ENCODE peak calls at places on chromosomes 3 and 15, in five cellular contexts. H, U, I, C and J are unnamed samples.

GRCh38 chr3:99128205-99128604 is 226.7 kb upstream of the DCBLD2 start:
- DNase-seq in H (no peak), U (no peak), I (no peak), C (no peak), J (no peak)

GRCh38 chr3:138051946-138052802 is 42.2 kb downstream of the CLDN18 start:
- DNase-seq in H (peak), U (peak), I (no peak), C (no peak), J (peak)

GRCh38 chr3:74630602-74631001 is 16.1 kb upstream of the CNTN3 start:
- DNase-seq in H (no peak), U (no peak), I (no peak), C (no peak), J (no peak)

GRCh38 chr3:78086150-78086549 is 1046.3 kb downstream of the ROBO2 start:
- DNase-seq in H (no peak), U (no peak), I (no peak), C (no peak), J (no peak)

GRCh38 chr15:78739206-78739605 is 72.1 kb downstream of the ADAMTS7 start:
- DNase-seq in H (no peak), U (no peak), I (no peak), C (no peak), J (no peak)

GRCh38 chr15:93088200-93088980 is 621 bp downstream of the RGMA start:
- DNase-seq in H (no peak), U (no peak), I (no peak), C (peak), J (peak)

GRCh38 chr3:171646357-171647133 is 163.7 kb downstream of the PLD1 start:
- DNase-seq in H (no peak), U (peak), I (no peak), C (no peak), J (peak)

GRCh38 chr3:80063535-80063934 is 295.7 kb upstream of the ROBO1 start:
- DNase-seq in H (no peak), U (no peak), I (peak), C (no peak), J (no peak)

GRCh38 chr15:91553455-91553854 is 300.1 kb upstream of the SLCO3A1 start:
- DNase-seq in H (no peak), U (no peak), I (no peak), C (no peak), J (no peak)

GRCh38 chr3:182979719-182980191 is 583 bp downstream of the DCUN1D1 start:
- DNase-seq in H (no peak), U (no peak), I (peak), C (peak), J (peak)

DNA sequence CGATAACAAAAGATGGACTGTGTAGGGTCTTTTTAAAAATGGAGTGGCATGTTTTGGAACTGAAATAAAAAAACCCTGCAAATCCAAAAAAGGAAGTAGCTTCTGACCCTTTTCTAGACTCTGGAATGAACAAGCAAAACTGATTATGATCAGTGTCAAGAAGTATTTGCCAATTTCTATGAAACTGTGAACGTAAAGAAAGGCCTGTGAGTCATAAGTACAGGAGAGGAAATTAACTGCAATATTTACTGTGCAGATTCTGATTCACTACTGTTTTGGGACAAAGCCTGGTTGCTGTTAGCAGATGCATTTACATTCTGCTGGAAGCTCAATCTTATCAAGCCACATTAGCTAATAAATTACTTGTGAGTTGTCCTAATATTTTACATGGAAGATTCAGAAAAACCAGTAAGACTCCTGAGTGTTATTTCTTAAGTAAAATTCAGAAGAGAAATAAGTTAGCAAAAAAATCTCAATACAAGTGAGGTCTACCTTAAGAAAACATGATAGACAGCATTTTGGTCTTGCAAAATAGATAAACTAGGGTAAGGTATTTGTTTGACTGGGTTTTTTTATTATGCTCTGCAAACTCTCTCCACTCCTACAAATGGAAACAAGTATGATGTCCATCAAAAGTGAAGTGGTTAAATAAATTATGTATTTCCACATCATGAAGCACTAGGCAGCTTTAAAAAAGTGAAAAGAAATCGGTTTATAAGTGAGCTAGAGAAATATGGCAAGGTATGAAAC is 90.2 kb upstream of the LMOD3 start:
- DNase-seq in H (no peak), U (no peak), I (no peak), C (no peak), J (peak)
- TF ChIP-seq CTCF in H (no peak), U (no peak), I (no peak), C (no peak), J (no peak)

GRCh38 chr3:117346878-117347277 is 637.3 kb downstream of the TUSC7 start:
- DNase-seq in H (no peak), U (no peak), I (no peak), C (no peak), J (no peak)
- H3K27ac ChIP-seq in H (no peak), U (no peak), I (no peak), C (no peak), J (no peak)

GRCh38 chr15:29736012-29736744 is 86.1 kb downstream of the TJP1 start:
- DNase-seq in H (no peak), U (no peak), I (no peak), C (no peak), J (no peak)

GRCh38 chr15:29736745-29737023 is 85.6 kb downstream of the TJP1 start:
- DNase-seq in H (no peak), U (peak), I (no peak), C (no peak), J (peak)

GRCh38 chr15:29734917-29735572 is 87.2 kb downstream of the TJP1 start:
- DNase-seq in H (no peak), U (peak), I (no peak), C (no peak), J (peak)

DNA sequence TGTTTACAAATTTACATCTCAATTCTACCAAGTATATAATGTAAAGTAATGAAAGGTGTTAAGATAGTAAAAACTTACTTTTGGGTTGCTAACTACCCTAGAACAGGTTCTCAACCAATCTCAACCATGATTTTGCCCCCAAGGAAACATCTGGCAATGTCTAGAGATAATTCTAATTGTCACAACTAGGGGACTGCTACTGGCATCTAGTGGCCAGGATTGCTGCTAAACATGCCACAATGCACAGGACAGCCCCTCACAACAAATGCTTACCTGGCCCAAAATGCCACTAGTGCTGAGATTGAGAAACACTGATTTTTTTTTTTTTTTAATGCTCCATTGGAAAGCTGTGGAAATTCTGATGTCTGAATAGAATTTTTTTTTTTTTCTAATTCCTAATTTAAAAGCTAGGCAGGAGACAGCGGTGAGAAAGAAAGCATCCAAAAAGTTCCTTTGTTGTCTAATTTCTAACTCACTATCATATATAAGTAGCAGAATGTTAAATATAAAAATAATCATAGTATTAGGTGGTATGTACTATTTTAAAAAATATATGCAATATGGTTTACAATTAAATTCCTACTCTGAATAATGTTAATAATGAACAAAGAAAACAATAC is 81.5 kb downstream of the TJP1 start:
- DNase-seq in H (no peak), U (no peak), I (no peak), C (no peak), J (no peak)
- TF ChIP-seq CTCF in H (no peak), U (peak), I (peak), C (no peak), J (peak)

GRCh38 chr15:80550910-80551265 is 144.2 kb upstream of the ABHD17C start:
- DNase-seq in H (no peak), U (no peak), I (no peak), C (no peak), J (no peak)
- H3K27ac ChIP-seq in H (no peak), U (no peak), I (no peak), C (no peak), J (no peak)

GRCh38 chr15:74131618-74132191 is 1.3 kb downstream of the ISLR2 start:
- DNase-seq in H (no peak), U (no peak), I (no peak), C (no peak), J (no peak)
- TF ChIP-seq CTCF in H (no peak), U (no peak), I (no peak), C (no peak), J (no peak)

GRCh38 chr3:195551381-195551978 is 8.4 kb upstream of the PPP1R2 start:
- DNase-seq in H (no peak), U (no peak), I (no peak), C (no peak), J (no peak)

GRCh38 chr3:195549001-195549400 is 5.9 kb upstream of the PPP1R2 start:
- DNase-seq in H (no peak), U (no peak), I (no peak), C (no peak), J (no peak)

GRCh38 chr3:195550723-195551122 is 7.6 kb upstream of the PPP1R2 start:
- DNase-seq in H (no peak), U (no peak), I (no peak), C (no peak), J (no peak)

GRCh38 chr3:195548496-195548895 is 5.4 kb upstream of the PPP1R2 start:
- DNase-seq in H (no peak), U (no peak), I (no peak), C (no peak), J (no peak)

GRCh38 chr3:195549931-195550519 is 6.9 kb upstream of the PPP1R2 start:
- DNase-seq in H (no peak), U (no peak), I (no peak), C (no peak), J (no peak)
- H3K27ac ChIP-seq in H (no peak), U (no peak), I (no peak), C (no peak), J (no peak)

GRCh38 chr15:64865998-64866520 is 24.3 kb downstream of the PLEKHO2 start:
- DNase-seq in H (no peak), U (no peak), I (peak), C (no peak), J (no peak)
- TF ChIP-seq CTCF in H (no peak), U (no peak), I (no peak), C (no peak), J (no peak)

GRCh38 chr3:151962891-151963290 is 89.4 kb downstream of the SUCNR1 start:
- DNase-seq in H (no peak), U (no peak), I (no peak), C (no peak), J (no peak)

GRCh38 chr3:151962371-151962770 is 88.9 kb downstream of the SUCNR1 start:
- DNase-seq in H (no peak), U (no peak), I (no peak), C (no peak), J (no peak)

GRCh38 chr3:151955356-151955755 is 81.9 kb downstream of the SUCNR1 start:
- DNase-seq in H (no peak), U (no peak), I (no peak), C (no peak), J (no peak)

GRCh38 chr3:151964768-151965167 is 91.3 kb downstream of the SUCNR1 start:
- DNase-seq in H (no peak), U (no peak), I (no peak), C (no peak), J (no peak)

GRCh38 chr3:151960956-151961580 is 87.6 kb downstream of the SUCNR1 start:
- DNase-seq in H (no peak), U (no peak), I (no peak), C (no peak), J (no peak)
- H3K27ac ChIP-seq in H (no peak), U (no peak), I (no peak), C (no peak), J (no peak)

GRCh38 chr3:24067483-24067882 is 122.4 kb downstream of the NR1D2 start:
- DNase-seq in H (no peak), U (no peak), I (no peak), C (no peak), J (no peak)

GRCh38 chr3:24072193-24072592 is 127.1 kb downstream of the NR1D2 start:
- DNase-seq in H (no peak), U (no peak), I (no peak), C (no peak), J (no peak)

DNA sequence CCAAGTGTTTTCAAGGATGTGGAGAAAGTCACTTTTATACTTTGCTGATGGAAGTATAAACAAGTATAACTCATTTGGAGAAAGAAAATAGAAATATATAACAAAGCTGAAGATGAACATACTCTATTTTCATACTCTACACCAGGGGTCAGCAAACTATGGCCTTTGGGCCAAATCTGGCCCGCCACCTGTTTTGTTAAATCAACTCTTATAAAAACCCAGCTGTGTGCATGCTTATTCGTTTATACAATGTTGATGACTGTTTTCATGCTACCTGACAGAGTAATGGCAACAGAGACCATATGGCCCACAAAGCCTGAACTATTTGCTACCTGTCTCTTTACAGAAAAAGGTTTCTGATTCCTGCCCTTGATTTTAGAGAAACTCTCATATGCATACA is 124.0 kb downstream of the NR1D2 start:
- DNase-seq in H (no peak), U (no peak), I (no peak), C (peak), J (no peak)
- TF ChIP-seq CTCF in H (no peak), U (peak), I (peak), C (peak), J (peak)